ENCODE peak calls at places on chromosome 18, in seven cellular contexts. One of them, this sample, is unnamed. For H3K36me3 and H3K9me3, the result is how much of the 10 kb centered on the place peaks cover.

GRCh38 chr18:2897015-2897414 is 50.2 kb downstream of the EMILIN2 start:
- DNase-seq in uterus: no peak
- DNase-seq in K562: no peak
- DNase-seq in stomach: no peak
- DNase-seq in CD8-positive, alpha-beta T cell: no peak
- DNase-seq in adipocyte: no peak
- DNase-seq in endothelial cell of umbilical vein: no peak
- DNase-seq in this sample: no peak

GRCh38 chr18:25409971-25410370 is 58.0 kb upstream of the ZNF521 start:
- DNase-seq in endothelial cell of umbilical vein: no peak
- DNase-seq in CD8-positive, alpha-beta T cell: no peak
- DNase-seq in uterus: no peak
- DNase-seq in adipocyte: no peak
- DNase-seq in stomach: no peak
- DNase-seq in K562: no peak
- DNase-seq in this sample: no peak

GRCh38 chr18:2881088-2881487 is 34.3 kb downstream of the EMILIN2 start:
- DNase-seq in endothelial cell of umbilical vein: no peak
- DNase-seq in stomach: no peak
- DNase-seq in K562: no peak
- DNase-seq in adipocyte: no peak
- DNase-seq in CD8-positive, alpha-beta T cell: no peak
- DNase-seq in uterus: no peak
- DNase-seq in this sample: no peak

GRCh38 chr18:22560797-22561196 is 143.1 kb upstream of the CTAGE1 start:
- DNase-seq in endothelial cell of umbilical vein: peak
- DNase-seq in stomach: no peak
- DNase-seq in CD8-positive, alpha-beta T cell: no peak
- DNase-seq in uterus: no peak
- DNase-seq in K562: no peak
- DNase-seq in adipocyte: no peak
- DNase-seq in this sample: no peak

GRCh38 chr18:73118121-73118816 is 250.5 kb upstream of the NETO1 start:
- DNase-seq in CD8-positive, alpha-beta T cell: no peak
- DNase-seq in adipocyte: peak
- DNase-seq in stomach: no peak
- DNase-seq in uterus: no peak
- DNase-seq in endothelial cell of umbilical vein: no peak
- DNase-seq in K562: no peak
- DNase-seq in this sample: no peak

GRCh38 chr18:12253517-12254136 is 534 bp upstream of the CIDEA start:
- DNase-seq in uterus: no peak
- DNase-seq in stomach: no peak
- DNase-seq in CD8-positive, alpha-beta T cell: no peak
- DNase-seq in adipocyte: no peak
- DNase-seq in K562: no peak
- DNase-seq in endothelial cell of umbilical vein: no peak
- DNase-seq in this sample: no peak

GRCh38 chr18:35513181-35513932 is 15.6 kb upstream of the INO80C start:
- DNase-seq in endothelial cell of umbilical vein: no peak
- DNase-seq in adipocyte: peak
- DNase-seq in stomach: no peak
- DNase-seq in CD8-positive, alpha-beta T cell: no peak
- DNase-seq in uterus: peak
- DNase-seq in K562: no peak
- DNase-seq in this sample: peak

GRCh38 chr18:22279741-22280452 is 110.5 kb downstream of the GATA6 start:
- DNase-seq in stomach: no peak
- DNase-seq in CD8-positive, alpha-beta T cell: no peak
- DNase-seq in uterus: no peak
- DNase-seq in K562: no peak
- DNase-seq in adipocyte: no peak
- DNase-seq in endothelial cell of umbilical vein: no peak
- DNase-seq in this sample: no peak

GRCh38 chr18:44744206-44745180 is 63.8 kb downstream of the SETBP1 start:
- DNase-seq in adipocyte: no peak
- DNase-seq in endothelial cell of umbilical vein: no peak
- DNase-seq in stomach: no peak
- DNase-seq in uterus: no peak
- DNase-seq in K562: peak
- DNase-seq in CD8-positive, alpha-beta T cell: no peak
- DNase-seq in this sample: no peak

GRCh38 chr18:63684718-63685117 is 18.0 kb upstream of the SERPINB11 start:
- DNase-seq in stomach: no peak
- DNase-seq in adipocyte: no peak
- DNase-seq in K562: no peak
- DNase-seq in uterus: no peak
- DNase-seq in CD8-positive, alpha-beta T cell: no peak
- DNase-seq in endothelial cell of umbilical vein: no peak
- DNase-seq in this sample: no peak

GRCh38 chr18:21099442-21099841 is 12.2 kb downstream of the ROCK1 start:
- DNase-seq in uterus: no peak
- DNase-seq in adipocyte: no peak
- DNase-seq in CD8-positive, alpha-beta T cell: no peak
- DNase-seq in K562: no peak
- DNase-seq in stomach: no peak
- DNase-seq in endothelial cell of umbilical vein: no peak
- DNase-seq in this sample: no peak

GRCh38 chr18:9931146-9931545 is 17.3 kb downstream of the VAPA start:
- DNase-seq in uterus: no peak
- DNase-seq in endothelial cell of umbilical vein: no peak
- DNase-seq in adipocyte: no peak
- DNase-seq in K562: no peak
- DNase-seq in stomach: no peak
- DNase-seq in CD8-positive, alpha-beta T cell: no peak
- DNase-seq in this sample: no peak

GRCh38 chr18:5628512-5629255 is 84.9 kb upstream of the EPB41L3 start:
- DNase-seq in uterus: peak
- DNase-seq in endothelial cell of umbilical vein: peak
- DNase-seq in CD8-positive, alpha-beta T cell: no peak
- DNase-seq in stomach: peak
- DNase-seq in adipocyte: peak
- DNase-seq in K562: no peak
- DNase-seq in this sample: peak

GRCh38 chr18:37299471-37300304 is 265.9 kb downstream of the CELF4 start:
- DNase-seq in adipocyte: peak
- DNase-seq in endothelial cell of umbilical vein: peak
- DNase-seq in stomach: peak
- DNase-seq in K562: peak
- DNase-seq in uterus: peak
- DNase-seq in CD8-positive, alpha-beta T cell: no peak
- DNase-seq in this sample: peak

GRCh38 chr18:2554671-2555070 is 16.6 kb downstream of the METTL4 start:
- DNase-seq in endothelial cell of umbilical vein: peak
- DNase-seq in uterus: no peak
- DNase-seq in stomach: no peak
- DNase-seq in CD8-positive, alpha-beta T cell: no peak
- DNase-seq in K562: no peak
- DNase-seq in adipocyte: no peak
- DNase-seq in this sample: no peak

GRCh38 chr18:37935086-37935485 is 369.5 kb upstream of the CELF4 start:
- DNase-seq in stomach: no peak
- DNase-seq in uterus: no peak
- DNase-seq in adipocyte: no peak
- DNase-seq in CD8-positive, alpha-beta T cell: no peak
- DNase-seq in endothelial cell of umbilical vein: no peak
- DNase-seq in K562: no peak
- DNase-seq in this sample: no peak

GRCh38 chr18:56639094-56639361 is 636 bp upstream of the TXNL1 start:
- DNase-seq in CD8-positive, alpha-beta T cell: no peak
- DNase-seq in uterus: no peak
- DNase-seq in stomach: no peak
- DNase-seq in adipocyte: no peak
- DNase-seq in K562: no peak
- DNase-seq in endothelial cell of umbilical vein: no peak
- DNase-seq in this sample: no peak
- H3K4me3 ChIP-seq in CD8-positive, alpha-beta T cell: peak
- H3K4me3 ChIP-seq in uterus: peak
- H3K4me3 ChIP-seq in stomach: peak
- H3K4me3 ChIP-seq in adipocyte: peak
- H3K4me3 ChIP-seq in K562: peak
- H3K4me3 ChIP-seq in endothelial cell of umbilical vein: peak
- H3K4me3 ChIP-seq in this sample: peak

DNA sequence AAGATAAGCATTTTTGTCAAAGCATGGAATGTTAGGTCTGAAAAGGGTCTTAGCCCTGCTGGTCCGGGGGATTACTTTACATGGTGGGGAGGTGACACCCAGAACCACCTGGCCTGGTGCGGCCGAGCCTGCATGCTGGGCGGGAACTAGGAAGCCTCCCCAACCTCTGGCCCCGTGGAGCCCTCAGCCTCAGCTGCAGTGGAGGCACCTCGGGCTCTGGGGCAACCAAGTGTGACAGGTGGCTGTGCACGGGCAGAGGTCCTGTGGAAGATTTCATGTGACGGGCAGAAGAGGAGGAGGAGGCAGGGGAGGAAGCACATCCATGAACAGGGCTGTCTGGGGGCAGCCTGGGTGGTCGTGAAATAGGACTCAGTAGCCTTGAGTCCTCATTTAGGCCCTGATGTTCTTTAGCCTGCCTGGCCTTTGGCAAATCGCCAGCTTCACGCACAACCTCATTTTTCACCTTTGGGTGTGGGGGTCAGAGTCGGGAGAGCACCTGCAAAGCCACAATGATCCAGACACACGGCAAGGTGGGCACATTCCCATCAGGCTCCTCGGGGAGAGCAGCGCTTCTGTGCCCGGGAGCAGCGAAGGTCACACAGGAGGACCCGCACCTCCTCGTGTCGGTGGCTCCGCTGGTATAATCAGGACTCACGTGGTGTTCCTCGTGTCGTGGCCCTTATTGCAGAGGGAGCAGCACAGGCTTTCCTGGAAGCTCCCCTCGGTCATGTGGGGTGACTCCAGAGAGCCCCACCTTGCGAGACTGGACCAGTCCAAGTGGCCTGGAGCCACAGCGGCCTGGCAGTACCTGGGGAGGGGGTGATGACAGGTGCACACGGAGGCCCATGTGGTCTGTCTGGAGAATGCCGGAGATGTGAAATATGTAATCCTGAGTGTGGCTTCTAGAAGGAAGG is 13.9 kb downstream of the CNDP2 start:
- DNase-seq in CD8-positive, alpha-beta T cell: no peak
- DNase-seq in adipocyte: no peak
- DNase-seq in K562: no peak
- DNase-seq in endothelial cell of umbilical vein: no peak
- DNase-seq in uterus: no peak
- DNase-seq in stomach: peak
- DNase-seq in this sample: no peak
- H3K36me3 ChIP-seq in CD8-positive, alpha-beta T cell: half or more
- H3K36me3 ChIP-seq in adipocyte: half or more
- H3K36me3 ChIP-seq in K562: half or more
- H3K36me3 ChIP-seq in endothelial cell of umbilical vein: under half
- H3K36me3 ChIP-seq in uterus: under half
- H3K36me3 ChIP-seq in stomach: half or more
- H3K36me3 ChIP-seq in this sample: under half

GRCh38 chr18:78601923-78602322 is 377.7 kb upstream of the SALL3 start:
- DNase-seq in K562: no peak
- DNase-seq in endothelial cell of umbilical vein: no peak
- DNase-seq in CD8-positive, alpha-beta T cell: no peak
- DNase-seq in stomach: no peak
- DNase-seq in uterus: no peak
- DNase-seq in adipocyte: no peak
- DNase-seq in this sample: no peak

GRCh38 chr18:78601349-78601748 is 378.3 kb upstream of the SALL3 start:
- DNase-seq in K562: no peak
- DNase-seq in endothelial cell of umbilical vein: no peak
- DNase-seq in stomach: no peak
- DNase-seq in adipocyte: no peak
- DNase-seq in uterus: no peak
- DNase-seq in CD8-positive, alpha-beta T cell: no peak
- DNase-seq in this sample: no peak

GRCh38 chr18:78603584-78603983 is 376.0 kb upstream of the SALL3 start:
- DNase-seq in K562: no peak
- DNase-seq in adipocyte: no peak
- DNase-seq in uterus: no peak
- DNase-seq in stomach: no peak
- DNase-seq in CD8-positive, alpha-beta T cell: no peak
- DNase-seq in endothelial cell of umbilical vein: no peak
- DNase-seq in this sample: no peak

GRCh38 chr18:78603102-78603501 is 376.5 kb upstream of the SALL3 start:
- DNase-seq in CD8-positive, alpha-beta T cell: no peak
- DNase-seq in uterus: no peak
- DNase-seq in K562: no peak
- DNase-seq in endothelial cell of umbilical vein: no peak
- DNase-seq in stomach: no peak
- DNase-seq in adipocyte: no peak
- DNase-seq in this sample: no peak

GRCh38 chr18:78602430-78602829 is 377.2 kb upstream of the SALL3 start:
- DNase-seq in endothelial cell of umbilical vein: no peak
- DNase-seq in CD8-positive, alpha-beta T cell: no peak
- DNase-seq in uterus: no peak
- DNase-seq in adipocyte: no peak
- DNase-seq in stomach: no peak
- DNase-seq in K562: no peak
- DNase-seq in this sample: no peak
- H3K9me3 ChIP-seq in endothelial cell of umbilical vein: under half
- H3K9me3 ChIP-seq in CD8-positive, alpha-beta T cell: under half
- H3K9me3 ChIP-seq in uterus: under half
- H3K9me3 ChIP-seq in adipocyte: under half
- H3K9me3 ChIP-seq in stomach: under half
- H3K9me3 ChIP-seq in K562: under half
- H3K9me3 ChIP-seq in this sample: under half

GRCh38 chr18:79486356-79487197 is 90.8 kb downstream of the NFATC1 start:
- DNase-seq in adipocyte: no peak
- DNase-seq in endothelial cell of umbilical vein: no peak
- DNase-seq in stomach: no peak
- DNase-seq in CD8-positive, alpha-beta T cell: no peak
- DNase-seq in K562: no peak
- DNase-seq in uterus: no peak
- DNase-seq in this sample: no peak

GRCh38 chr18:79481041-79481790 is 85.5 kb downstream of the NFATC1 start:
- DNase-seq in adipocyte: no peak
- DNase-seq in K562: no peak
- DNase-seq in endothelial cell of umbilical vein: no peak
- DNase-seq in stomach: no peak
- DNase-seq in CD8-positive, alpha-beta T cell: no peak
- DNase-seq in uterus: no peak
- DNase-seq in this sample: no peak

GRCh38 chr18:79485788-79486355 is 90.1 kb downstream of the NFATC1 start:
- DNase-seq in endothelial cell of umbilical vein: peak
- DNase-seq in K562: no peak
- DNase-seq in CD8-positive, alpha-beta T cell: no peak
- DNase-seq in adipocyte: peak
- DNase-seq in stomach: no peak
- DNase-seq in uterus: no peak
- DNase-seq in this sample: peak

GRCh38 chr18:79484661-79485621 is 89.2 kb downstream of the NFATC1 start:
- DNase-seq in adipocyte: peak
- DNase-seq in stomach: no peak
- DNase-seq in K562: no peak
- DNase-seq in CD8-positive, alpha-beta T cell: no peak
- DNase-seq in uterus: no peak
- DNase-seq in endothelial cell of umbilical vein: peak
- DNase-seq in this sample: peak

DNA sequence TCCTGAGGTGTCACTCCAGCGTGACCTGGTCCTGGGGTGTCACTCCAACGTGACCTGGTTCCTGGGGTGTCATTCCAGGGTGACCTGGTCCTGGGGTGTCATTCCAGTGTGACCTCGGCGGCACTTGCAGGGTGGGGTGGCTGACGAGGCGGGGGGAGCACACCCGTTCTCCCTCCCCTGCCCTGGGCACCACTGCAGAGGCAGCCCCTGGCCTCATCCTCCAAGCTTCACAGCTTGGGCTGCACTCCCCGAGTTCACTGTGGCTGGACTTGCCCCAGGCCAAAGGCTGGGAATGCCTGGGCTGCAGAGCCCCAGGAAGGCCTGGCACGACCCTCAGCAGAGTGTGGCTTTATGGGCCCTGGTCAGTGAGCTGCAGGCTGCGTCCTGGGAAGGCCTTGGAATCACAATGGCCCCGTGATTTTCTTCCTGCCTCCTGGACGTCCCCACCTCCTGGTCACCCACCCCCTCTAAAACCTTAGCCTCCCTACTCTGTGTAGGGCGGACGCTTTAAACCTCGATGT is 88.3 kb downstream of the NFATC1 start:
- DNase-seq in uterus: no peak
- DNase-seq in endothelial cell of umbilical vein: no peak
- DNase-seq in K562: no peak
- DNase-seq in stomach: no peak
- DNase-seq in CD8-positive, alpha-beta T cell: no peak
- DNase-seq in adipocyte: no peak
- DNase-seq in this sample: no peak
- H3K4me3 ChIP-seq in uterus: no peak
- H3K4me3 ChIP-seq in endothelial cell of umbilical vein: no peak
- H3K4me3 ChIP-seq in K562: no peak
- H3K4me3 ChIP-seq in stomach: no peak
- H3K4me3 ChIP-seq in CD8-positive, alpha-beta T cell: no peak
- H3K4me3 ChIP-seq in adipocyte: no peak
- H3K4me3 ChIP-seq in this sample: no peak